ENCODE peak calls at places on chromosomes 2 and 18, in six cellular contexts. E is Calu3; I is suprapubic skin; L is activated effector memory CD4-positive, alpha-beta T cell treated with Interleukin-2 at 50 U/mL for 16 hours; Z is NCI-H69; S is NCI-H510A treated with DMSO at 0.1 percent for 48 hours. X is an unnamed sample.

GRCh38 chr2:120390381-120391055 is 44.6 kb downstream of the INHBB start:
- DNase-seq in E (no peak), I (peak), L (no peak), Z (no peak), S (no peak), X (no peak)

GRCh38 chr2:241762933-241763369 is 13.7 kb upstream of the GAL3ST2 start:
- DNase-seq in E (no peak), I (no peak), L (peak), Z (no peak), S (no peak), X (peak)

GRCh38 chr18:7924616-7925015 is 357.5 kb downstream of the PTPRM start:
- DNase-seq in E (no peak), I (no peak), L (no peak), Z (no peak), S (no peak), X (no peak)

GRCh38 chr2:219739866-219740440 is 112.5 kb downstream of the SLC4A3 start:
- DNase-seq in E (no peak), I (no peak), L (no peak), Z (no peak), S (no peak), X (no peak)

GRCh38 chr2:17615728-17616351 is 75.3 kb downstream of the VSNL1 start:
- DNase-seq in E (peak), I (no peak), L (no peak), Z (no peak), S (no peak), X (no peak)

GRCh38 chr2:162520959-162521358 is 177.0 kb downstream of the GCA start:
- DNase-seq in E (peak), I (no peak), L (no peak), Z (peak), S (no peak), X (no peak)

GRCh38 chr2:197453914-197454398 is 604 bp downstream of the COQ10B start:
- DNase-seq in E (no peak), I (peak), L (no peak), Z (no peak), S (no peak), X (no peak)

GRCh38 chr2:101251844-101252407 is 760 bp upstream of the CNOT11 start:
- DNase-seq in E (peak), I (no peak), L (no peak), Z (peak), S (peak), X (peak)

GRCh38 chr2:180716186-180717180 is 263.9 kb upstream of the UBE2E3 start:
- DNase-seq in E (no peak), I (no peak), L (no peak), Z (no peak), S (no peak), X (no peak)

GRCh38 chr2:96113367-96113677 is 3.0 kb downstream of the ADRA2B start:
- DNase-seq in E (no peak), I (no peak), L (no peak), Z (peak), S (no peak), X (no peak)

GRCh38 chr2:241730679-241731293 is 3.6 kb upstream of the D2HGDH start:
- DNase-seq in E (no peak), I (no peak), L (no peak), Z (no peak), S (no peak), X (no peak)

GRCh38 chr2:212939777-212940531 is 211.5 kb downstream of the IKZF2 start:
- DNase-seq in E (peak), I (no peak), L (no peak), Z (peak), S (peak), X (peak)

GRCh38 chr18:77000527-77000926 is 132.1 kb downstream of the MBP start:
- DNase-seq in E (peak), I (no peak), L (peak), Z (peak), S (peak), X (no peak)

GRCh38 chr2:113200236-113200635 is 26.5 kb downstream of the PSD4 start:
- DNase-seq in E (no peak), I (peak), L (no peak), Z (peak), S (peak), X (no peak)

GRCh38 chr2:219508933-219509779 is 5.1 kb upstream of the ASIC4 start:
- DNase-seq in E (no peak), I (no peak), L (no peak), Z (peak), S (no peak), X (no peak)

GRCh38 chr2:237405605-237406004 is 8.4 kb downstream of the COL6A3 start:
- DNase-seq in E (no peak), I (no peak), L (no peak), Z (no peak), S (no peak), X (no peak)

GRCh38 chr2:223076573-223076972 is 24.6 kb downstream of the KCNE4 start:
- DNase-seq in E (no peak), I (no peak), L (no peak), Z (no peak), S (no peak), X (no peak)

GRCh38 chr2:48946444-48947048 is 191.0 kb upstream of the LHCGR start:
- DNase-seq in E (peak), I (no peak), L (no peak), Z (peak), S (peak), X (peak)

GRCh38 chr2:62300925-62301324 is 105.0 kb downstream of the B3GNT2 start:
- DNase-seq in E (no peak), I (no peak), L (no peak), Z (no peak), S (no peak), X (no peak)

GRCh38 chr18:3213231-3214059 is 6.3 kb downstream of the MYOM1 start:
- DNase-seq in E (no peak), I (no peak), L (no peak), Z (no peak), S (peak), X (no peak)

GRCh38 chr2:15941970-15942710 is 1.8 kb downstream of the MYCN start:
- DNase-seq in E (no peak), I (peak), L (no peak), Z (peak), S (no peak), X (no peak)

GRCh38 chr2:86675104-86675503 is 45.0 kb upstream of the RMND5A start:
- DNase-seq in E (no peak), I (no peak), L (no peak), Z (no peak), S (no peak), X (no peak)

GRCh38 chr2:169977510-169977909 is 150.3 kb downstream of the UBR3 start:
- DNase-seq in E (no peak), I (no peak), L (no peak), Z (no peak), S (no peak), X (no peak)

GRCh38 chr18:63022429-63023022 is 297.0 kb downstream of the BCL2 start:
- DNase-seq in E (no peak), I (no peak), L (no peak), Z (peak), S (no peak), X (no peak)

X was measured in DMS153.